ENCODE peak calls at places on chromosomes 6 and 20, in six cellular contexts. One of them, this sample, is unnamed.

GRCh38 chr6:87670707-87671106 is 31.3 kb downstream of the AKIRIN2 start:
- DNase-seq in IMR-90: no peak
- DNase-seq in fibroblast of lung: no peak
- DNase-seq in progenitor cell of endocrine pancreas: no peak
- DNase-seq in left ventricle myocardium inferior: no peak
- DNase-seq in right lobe of liver: no peak
- DNase-seq in this sample: no peak

GRCh38 chr6:105429676-105430075 is 26.8 kb upstream of the PREP start:
- DNase-seq in IMR-90: peak; percentile 74
- DNase-seq in left ventricle myocardium inferior: no peak
- DNase-seq in progenitor cell of endocrine pancreas: no peak
- DNase-seq in right lobe of liver: no peak
- DNase-seq in fibroblast of lung: no peak
- DNase-seq in this sample: no peak

GRCh38 chr6:3455121-3455489 is 1.7 kb downstream of the SLC22A23 start:
- DNase-seq in right lobe of liver: no peak
- DNase-seq in fibroblast of lung: no peak
- DNase-seq in left ventricle myocardium inferior: no peak
- DNase-seq in progenitor cell of endocrine pancreas: no peak
- DNase-seq in IMR-90: no peak
- DNase-seq in this sample: no peak

GRCh38 chr6:142367501-142368018 is 65.8 kb downstream of the ADGRG6 start:
- DNase-seq in left ventricle myocardium inferior: no peak
- DNase-seq in fibroblast of lung: no peak
- DNase-seq in right lobe of liver: no peak
- DNase-seq in progenitor cell of endocrine pancreas: no peak
- DNase-seq in IMR-90: no peak
- DNase-seq in this sample: no peak

GRCh38 chr6:131976545-131977061 is 25.4 kb upstream of the CCN2 start:
- DNase-seq in progenitor cell of endocrine pancreas: no peak
- DNase-seq in left ventricle myocardium inferior: no peak
- DNase-seq in IMR-90: peak; percentile 38
- DNase-seq in fibroblast of lung: peak; percentile 45
- DNase-seq in right lobe of liver: no peak
- DNase-seq in this sample: no peak

GRCh38 chr6:15588966-15589634 is 73.7 kb downstream of the DTNBP1 start:
- DNase-seq in right lobe of liver: no peak
- DNase-seq in progenitor cell of endocrine pancreas: no peak
- DNase-seq in IMR-90: peak; percentile 92
- DNase-seq in left ventricle myocardium inferior: no peak
- DNase-seq in fibroblast of lung: peak; percentile 68
- DNase-seq in this sample: no peak

GRCh38 chr6:158894192-158894591 is 75.0 kb upstream of the EZR start:
- DNase-seq in progenitor cell of endocrine pancreas: no peak
- DNase-seq in left ventricle myocardium inferior: no peak
- DNase-seq in fibroblast of lung: peak; percentile 78
- DNase-seq in IMR-90: peak; percentile 90
- DNase-seq in right lobe of liver: no peak
- DNase-seq in this sample: no peak

GRCh38 chr6:140253096-140253495 is 878.6 kb upstream of the CITED2 start:
- DNase-seq in progenitor cell of endocrine pancreas: no peak
- DNase-seq in fibroblast of lung: peak; percentile 21
- DNase-seq in IMR-90: peak; percentile 52
- DNase-seq in right lobe of liver: no peak
- DNase-seq in left ventricle myocardium inferior: no peak
- DNase-seq in this sample: no peak

GRCh38 chr20:23061713-23062561 is 12.5 kb upstream of the THBD start:
- DNase-seq in fibroblast of lung: peak; percentile 81
- DNase-seq in IMR-90: peak; percentile 57
- DNase-seq in left ventricle myocardium inferior: peak; percentile 44
- DNase-seq in progenitor cell of endocrine pancreas: no peak
- DNase-seq in right lobe of liver: no peak
- DNase-seq in this sample: peak; percentile 44

GRCh38 chr6:154316131-154316530 is 40.5 kb downstream of the IPCEF1 start:
- DNase-seq in left ventricle myocardium inferior: no peak
- DNase-seq in right lobe of liver: no peak
- DNase-seq in progenitor cell of endocrine pancreas: no peak
- DNase-seq in IMR-90: no peak
- DNase-seq in fibroblast of lung: no peak
- DNase-seq in this sample: no peak

GRCh38 chr6:27562027-27562410 is 89.1 kb upstream of the ZNF184 start:
- DNase-seq in right lobe of liver: no peak
- DNase-seq in fibroblast of lung: no peak
- DNase-seq in IMR-90: no peak
- DNase-seq in progenitor cell of endocrine pancreas: no peak
- DNase-seq in left ventricle myocardium inferior: no peak
- DNase-seq in this sample: no peak

GRCh38 chr6:162478191-162478642 is 249.3 kb downstream of the PRKN start:
- DNase-seq in fibroblast of lung: no peak
- DNase-seq in IMR-90: no peak
- DNase-seq in right lobe of liver: no peak
- DNase-seq in left ventricle myocardium inferior: no peak
- DNase-seq in progenitor cell of endocrine pancreas: no peak
- DNase-seq in this sample: no peak

GRCh38 chr6:137092018-137092417 is 47.3 kb upstream of the IL20RA start:
- DNase-seq in right lobe of liver: no peak
- DNase-seq in fibroblast of lung: no peak
- DNase-seq in IMR-90: no peak
- DNase-seq in progenitor cell of endocrine pancreas: no peak
- DNase-seq in left ventricle myocardium inferior: no peak
- DNase-seq in this sample: no peak

GRCh38 chr6:167984144-167984719 is 13.2 kb upstream of the KIF25 start:
- DNase-seq in fibroblast of lung: no peak
- DNase-seq in left ventricle myocardium inferior: no peak
- DNase-seq in IMR-90: no peak
- DNase-seq in progenitor cell of endocrine pancreas: no peak
- DNase-seq in right lobe of liver: no peak
- DNase-seq in this sample: no peak

GRCh38 chr6:29483186-29483585 is 4.6 kb downstream of the MAS1L start:
- DNase-seq in left ventricle myocardium inferior: no peak
- DNase-seq in IMR-90: no peak
- DNase-seq in right lobe of liver: no peak
- DNase-seq in progenitor cell of endocrine pancreas: no peak
- DNase-seq in fibroblast of lung: no peak
- DNase-seq in this sample: no peak

GRCh38 chr6:166351715-166352285 is 9.5 kb upstream of the SFT2D1 start:
- DNase-seq in IMR-90: no peak
- DNase-seq in progenitor cell of endocrine pancreas: no peak
- DNase-seq in right lobe of liver: peak; percentile 67
- DNase-seq in fibroblast of lung: no peak
- DNase-seq in left ventricle myocardium inferior: no peak
- DNase-seq in this sample: peak; percentile 47

GRCh38 chr20:22686097-22686496 is 101.7 kb upstream of the FOXA2 start:
- DNase-seq in progenitor cell of endocrine pancreas: no peak
- DNase-seq in IMR-90: peak; percentile 61
- DNase-seq in right lobe of liver: peak; percentile 65
- DNase-seq in left ventricle myocardium inferior: peak; percentile 40
- DNase-seq in fibroblast of lung: peak; percentile 61
- DNase-seq in this sample: peak; percentile 68

GRCh38 chr20:56689318-56689717 is 60.2 kb downstream of the TFAP2C start:
- DNase-seq in IMR-90: no peak
- DNase-seq in right lobe of liver: no peak
- DNase-seq in progenitor cell of endocrine pancreas: no peak
- DNase-seq in left ventricle myocardium inferior: no peak
- DNase-seq in fibroblast of lung: peak; percentile 1
- DNase-seq in this sample: no peak

GRCh38 chr6:12538881-12539357 is 177.6 kb upstream of the PHACTR1 start:
- DNase-seq in fibroblast of lung: no peak
- DNase-seq in right lobe of liver: peak; percentile 92
- DNase-seq in IMR-90: no peak
- DNase-seq in progenitor cell of endocrine pancreas: no peak
- DNase-seq in left ventricle myocardium inferior: peak; percentile 19
- DNase-seq in this sample: peak; percentile 48

GRCh38 chr20:4216142-4216735 is 200.9 kb upstream of the RNF24 start:
- DNase-seq in IMR-90: peak; percentile 38
- DNase-seq in progenitor cell of endocrine pancreas: no peak
- DNase-seq in fibroblast of lung: no peak
- DNase-seq in right lobe of liver: no peak
- DNase-seq in left ventricle myocardium inferior: no peak
- DNase-seq in this sample: no peak

GRCh38 chr6:67722861-67723261 is 912.2 kb upstream of the ADGRB3 start:
- DNase-seq in right lobe of liver: no peak
- DNase-seq in fibroblast of lung: no peak
- DNase-seq in progenitor cell of endocrine pancreas: no peak
- DNase-seq in IMR-90: no peak
- DNase-seq in left ventricle myocardium inferior: no peak
- DNase-seq in this sample: peak; percentile 41

GRCh38 chr20:5056801-5057599 is 55.7 kb upstream of the SLC23A2 start:
- DNase-seq in right lobe of liver: peak; percentile 71
- DNase-seq in IMR-90: peak; percentile 46
- DNase-seq in fibroblast of lung: peak; percentile 26
- DNase-seq in progenitor cell of endocrine pancreas: no peak
- DNase-seq in left ventricle myocardium inferior: peak; percentile 39
- DNase-seq in this sample: peak; percentile 73

GRCh38 chr6:48109902-48110301 is 1.1 kb downstream of the PTCHD4 start:
- DNase-seq in progenitor cell of endocrine pancreas: no peak
- DNase-seq in right lobe of liver: no peak
- DNase-seq in IMR-90: no peak
- DNase-seq in left ventricle myocardium inferior: no peak
- DNase-seq in fibroblast of lung: peak; percentile 26
- DNase-seq in this sample: no peak

GRCh38 chr6:48113130-48113529 is 2.1 kb upstream of the PTCHD4 start:
- DNase-seq in fibroblast of lung: no peak
- DNase-seq in left ventricle myocardium inferior: no peak
- DNase-seq in IMR-90: no peak
- DNase-seq in progenitor cell of endocrine pancreas: no peak
- DNase-seq in right lobe of liver: no peak
- DNase-seq in this sample: no peak

GRCh38 chr6:48110436-48111142 is 408 bp downstream of the PTCHD4 start:
- DNase-seq in IMR-90: no peak
- DNase-seq in right lobe of liver: no peak
- DNase-seq in progenitor cell of endocrine pancreas: no peak
- DNase-seq in left ventricle myocardium inferior: no peak
- DNase-seq in fibroblast of lung: peak; percentile 12
- DNase-seq in this sample: no peak

GRCh38 chr6:48111575-48111974 is 578 bp upstream of the PTCHD4 start:
- DNase-seq in progenitor cell of endocrine pancreas: no peak
- DNase-seq in fibroblast of lung: no peak
- DNase-seq in left ventricle myocardium inferior: no peak
- DNase-seq in right lobe of liver: no peak
- DNase-seq in IMR-90: peak; percentile 15
- DNase-seq in this sample: no peak

DNA sequence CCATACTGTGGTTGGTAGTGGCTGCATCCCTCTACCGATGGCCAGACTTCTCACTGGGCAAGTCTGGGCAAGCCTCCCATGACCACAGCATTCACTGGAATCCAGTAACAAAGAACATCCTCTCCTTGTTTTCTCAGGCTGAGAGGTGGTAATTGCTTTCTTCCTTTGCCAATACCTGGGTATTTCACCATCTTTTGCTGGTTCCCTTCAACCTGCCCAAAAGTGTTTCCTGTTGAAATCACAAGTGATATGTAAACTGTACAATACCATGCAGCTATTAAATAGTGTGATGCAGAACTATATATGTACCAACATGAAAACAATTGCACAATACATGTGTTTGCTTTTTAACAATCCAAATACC is at the start of gene PTCHD4:
- DNase-seq in progenitor cell of endocrine pancreas: no peak
- DNase-seq in fibroblast of lung: peak; percentile 48
- DNase-seq in right lobe of liver: no peak
- DNase-seq in IMR-90: peak; percentile 48
- DNase-seq in left ventricle myocardium inferior: peak; percentile 20
- DNase-seq in this sample: peak; percentile 44
- TF ChIP-seq CTCF in progenitor cell of endocrine pancreas: no peak
- TF ChIP-seq CTCF in fibroblast of lung: no peak
- TF ChIP-seq CTCF in right lobe of liver: no peak
- TF ChIP-seq CTCF in IMR-90: no peak
- TF ChIP-seq CTCF in left ventricle myocardium inferior: no peak
- TF ChIP-seq CTCF in this sample: no peak

DNA sequence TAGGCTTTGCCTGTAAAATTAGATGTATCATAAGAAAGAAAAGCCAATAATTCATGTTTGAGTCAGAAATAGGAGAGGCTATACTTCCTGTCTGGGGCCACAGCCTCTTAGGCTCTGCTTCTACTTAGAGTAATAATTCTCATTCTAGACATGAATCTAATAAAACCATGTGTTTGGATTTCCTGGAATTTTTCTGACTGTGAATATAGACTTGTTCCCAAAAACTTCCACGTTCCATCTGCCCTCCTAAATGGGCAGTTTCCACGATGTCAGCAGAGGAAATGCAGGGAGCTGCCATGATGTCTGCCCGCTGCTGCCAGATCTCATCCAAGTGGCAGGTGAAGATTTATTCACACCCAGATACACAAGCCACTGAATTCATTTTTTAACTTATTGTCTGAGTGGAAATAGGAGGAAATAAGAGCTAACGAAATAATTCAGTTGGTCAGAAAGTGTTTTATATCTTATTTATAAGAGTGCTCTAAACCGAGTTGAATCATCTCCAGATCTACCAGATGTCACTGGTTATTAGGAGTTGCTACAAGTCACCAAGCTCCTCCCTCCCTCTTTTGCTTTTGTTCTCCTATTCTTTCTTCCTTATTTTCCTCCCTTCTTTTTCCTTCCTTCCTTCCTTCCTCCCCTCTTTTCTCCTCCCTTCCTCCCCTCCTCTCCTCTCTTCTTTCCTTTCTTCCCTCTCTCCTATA is 69.3 kb downstream of the ALDH8A1 start:
- DNase-seq in left ventricle myocardium inferior: no peak
- DNase-seq in right lobe of liver: no peak
- DNase-seq in fibroblast of lung: peak; percentile 22
- DNase-seq in progenitor cell of endocrine pancreas: no peak
- DNase-seq in IMR-90: no peak
- DNase-seq in this sample: no peak
- TF ChIP-seq CTCF in left ventricle myocardium inferior: no peak
- TF ChIP-seq CTCF in right lobe of liver: no peak
- TF ChIP-seq CTCF in fibroblast of lung: no peak
- TF ChIP-seq CTCF in progenitor cell of endocrine pancreas: no peak
- TF ChIP-seq CTCF in IMR-90: no peak
- TF ChIP-seq CTCF in this sample: no peak

GRCh38 chr6:66029391-66029790 is 322.4 kb upstream of the EYS start:
- DNase-seq in fibroblast of lung: no peak
- DNase-seq in left ventricle myocardium inferior: no peak
- DNase-seq in IMR-90: no peak
- DNase-seq in progenitor cell of endocrine pancreas: no peak
- DNase-seq in right lobe of liver: no peak
- DNase-seq in this sample: no peak
- TF ChIP-seq CTCF in fibroblast of lung: no peak
- TF ChIP-seq CTCF in left ventricle myocardium inferior: no peak
- TF ChIP-seq CTCF in IMR-90: no peak
- TF ChIP-seq CTCF in progenitor cell of endocrine pancreas: no peak
- TF ChIP-seq CTCF in right lobe of liver: no peak
- TF ChIP-seq CTCF in this sample: no peak

DNA sequence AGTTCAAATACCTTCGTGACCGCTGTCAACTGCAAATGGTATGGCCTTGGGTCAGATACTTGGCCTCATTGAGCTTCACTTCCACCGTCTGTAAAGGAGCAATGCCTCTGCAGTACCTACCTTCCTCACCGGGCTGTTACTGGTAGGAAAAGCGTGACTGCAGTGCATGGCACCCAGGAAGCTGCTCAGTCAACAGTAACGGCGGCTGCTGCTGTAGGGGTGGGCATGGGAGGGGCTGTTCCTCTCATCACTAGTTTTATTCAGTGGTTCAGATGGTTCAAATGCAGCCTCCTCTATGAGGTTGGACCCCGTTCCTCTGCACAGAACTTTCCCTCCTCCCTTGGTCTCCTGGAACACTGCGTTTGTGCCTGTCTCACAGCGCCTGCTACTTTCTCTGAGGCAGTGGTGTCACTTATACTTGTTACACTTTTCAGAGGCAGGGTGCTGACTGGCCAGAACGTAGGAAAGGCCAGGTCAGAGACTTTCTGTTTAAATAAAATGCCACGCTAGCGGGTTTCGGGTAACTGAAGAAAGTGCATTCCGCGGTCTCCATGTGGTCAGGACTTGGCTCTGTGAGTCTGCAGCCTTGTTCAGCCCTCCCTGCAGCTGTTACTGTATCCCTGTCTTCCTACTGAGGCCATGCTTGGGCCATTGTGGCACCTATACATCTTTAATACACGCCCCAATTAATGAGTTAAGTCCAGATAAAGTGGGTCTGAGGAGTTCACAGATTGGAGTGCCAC is 279.6 kb downstream of the NRN1 start:
- DNase-seq in left ventricle myocardium inferior: no peak
- DNase-seq in progenitor cell of endocrine pancreas: no peak
- DNase-seq in right lobe of liver: no peak
- DNase-seq in IMR-90: peak; percentile 21
- DNase-seq in fibroblast of lung: peak; percentile 25
- DNase-seq in this sample: no peak
- TF ChIP-seq CTCF in left ventricle myocardium inferior: no peak
- TF ChIP-seq CTCF in progenitor cell of endocrine pancreas: no peak
- TF ChIP-seq CTCF in right lobe of liver: no peak
- TF ChIP-seq CTCF in IMR-90: no peak
- TF ChIP-seq CTCF in fibroblast of lung: no peak
- TF ChIP-seq CTCF in this sample: no peak

This sample was measured in lower lobe of right lung.